ENCODE peak calls at places on chromosomes 3 and 15, in eight cellular contexts. One of them, this sample, is unnamed.
A peak's percentile ranks its signal among the peaks of the same experiment; 100 is the strongest.

GRCh38 chr3:196662711-196663571 is 23.4 kb downstream of the NRROS start:
- DNase-seq in NCI-H1048: no peak
- DNase-seq in stimulated activated CD8-positive, alpha-beta memory T cell treated with anti-CD3 and anti-CD28 coated beads, Interleukin-15, amount 100 ng/mL, for 24 hours: no peak
- DNase-seq in hypothalamus: no peak
- DNase-seq in OCI-LY7: no peak
- DNase-seq in amniotic stem cell: no peak
- DNase-seq in cardiac muscle cell: peak; percentile 64
- DNase-seq in endothelial cell: no peak
- DNase-seq in this sample: no peak

GRCh38 chr15:91866371-91866905 is 12.9 kb downstream of the SLCO3A1 start:
- DNase-seq in NCI-H1048: no peak
- DNase-seq in stimulated activated CD8-positive, alpha-beta memory T cell treated with anti-CD3 and anti-CD28 coated beads, Interleukin-15, amount 100 ng/mL, for 24 hours: no peak
- DNase-seq in hypothalamus: no peak
- DNase-seq in OCI-LY7: no peak
- DNase-seq in amniotic stem cell: no peak
- DNase-seq in cardiac muscle cell: peak; percentile 43
- DNase-seq in endothelial cell: no peak
- DNase-seq in this sample: no peak

GRCh38 chr3:36796896-36797295 is 32.5 kb upstream of the DCLK3 start:
- DNase-seq in NCI-H1048: no peak
- DNase-seq in stimulated activated CD8-positive, alpha-beta memory T cell treated with anti-CD3 and anti-CD28 coated beads, Interleukin-15, amount 100 ng/mL, for 24 hours: no peak
- DNase-seq in hypothalamus: no peak
- DNase-seq in OCI-LY7: no peak
- DNase-seq in amniotic stem cell: no peak
- DNase-seq in cardiac muscle cell: peak; percentile 10
- DNase-seq in endothelial cell: no peak
- DNase-seq in this sample: no peak

GRCh38 chr3:183823963-183824362 is 1.4 kb downstream of the MAP6D1 start:
- DNase-seq in NCI-H1048: no peak
- DNase-seq in stimulated activated CD8-positive, alpha-beta memory T cell treated with anti-CD3 and anti-CD28 coated beads, Interleukin-15, amount 100 ng/mL, for 24 hours: no peak
- DNase-seq in hypothalamus: no peak
- DNase-seq in OCI-LY7: no peak
- DNase-seq in amniotic stem cell: no peak
- DNase-seq in cardiac muscle cell: no peak
- DNase-seq in endothelial cell: no peak
- DNase-seq in this sample: no peak

GRCh38 chr3:42177801-42178150 is 86.6 kb downstream of the TRAK1 start:
- DNase-seq in NCI-H1048: no peak
- DNase-seq in stimulated activated CD8-positive, alpha-beta memory T cell treated with anti-CD3 and anti-CD28 coated beads, Interleukin-15, amount 100 ng/mL, for 24 hours: no peak
- DNase-seq in hypothalamus: no peak
- DNase-seq in OCI-LY7: no peak
- DNase-seq in amniotic stem cell: no peak
- DNase-seq in cardiac muscle cell: no peak
- DNase-seq in endothelial cell: no peak
- DNase-seq in this sample: no peak

GRCh38 chr15:88764448-88764847 is 38.8 kb upstream of the ACAN start:
- DNase-seq in NCI-H1048: no peak
- DNase-seq in stimulated activated CD8-positive, alpha-beta memory T cell treated with anti-CD3 and anti-CD28 coated beads, Interleukin-15, amount 100 ng/mL, for 24 hours: no peak
- DNase-seq in hypothalamus: no peak
- DNase-seq in OCI-LY7: no peak
- DNase-seq in amniotic stem cell: no peak
- DNase-seq in cardiac muscle cell: no peak
- DNase-seq in endothelial cell: no peak
- DNase-seq in this sample: no peak

GRCh38 chr3:174125267-174125844 is 727.8 kb downstream of the NLGN1 start:
- DNase-seq in NCI-H1048: peak; percentile 3
- DNase-seq in stimulated activated CD8-positive, alpha-beta memory T cell treated with anti-CD3 and anti-CD28 coated beads, Interleukin-15, amount 100 ng/mL, for 24 hours: no peak
- DNase-seq in hypothalamus: no peak
- DNase-seq in OCI-LY7: peak; percentile 1
- DNase-seq in amniotic stem cell: no peak
- DNase-seq in cardiac muscle cell: peak; percentile 30
- DNase-seq in endothelial cell: peak; percentile 16
- DNase-seq in this sample: no peak

GRCh38 chr15:35705885-35706590 is 160.1 kb upstream of the DPH6 start:
- DNase-seq in NCI-H1048: no peak
- DNase-seq in stimulated activated CD8-positive, alpha-beta memory T cell treated with anti-CD3 and anti-CD28 coated beads, Interleukin-15, amount 100 ng/mL, for 24 hours: no peak
- DNase-seq in hypothalamus: no peak
- DNase-seq in OCI-LY7: no peak
- DNase-seq in amniotic stem cell: no peak
- DNase-seq in cardiac muscle cell: no peak
- DNase-seq in endothelial cell: no peak
- DNase-seq in this sample: no peak

GRCh38 chr3:190076601-190077444 is 43.9 kb downstream of the P3H2 start:
- DNase-seq in NCI-H1048: no peak
- DNase-seq in stimulated activated CD8-positive, alpha-beta memory T cell treated with anti-CD3 and anti-CD28 coated beads, Interleukin-15, amount 100 ng/mL, for 24 hours: no peak
- DNase-seq in hypothalamus: no peak
- DNase-seq in OCI-LY7: no peak
- DNase-seq in amniotic stem cell: peak; percentile 92
- DNase-seq in cardiac muscle cell: peak; percentile 94
- DNase-seq in endothelial cell: no peak
- DNase-seq in this sample: no peak

GRCh38 chr3:135141092-135141491 is 346.0 kb downstream of the EPHB1 start:
- DNase-seq in NCI-H1048: no peak
- DNase-seq in stimulated activated CD8-positive, alpha-beta memory T cell treated with anti-CD3 and anti-CD28 coated beads, Interleukin-15, amount 100 ng/mL, for 24 hours: no peak
- DNase-seq in hypothalamus: no peak
- DNase-seq in OCI-LY7: no peak
- DNase-seq in amniotic stem cell: no peak
- DNase-seq in cardiac muscle cell: no peak
- DNase-seq in endothelial cell: no peak
- DNase-seq in this sample: no peak

GRCh38 chr3:195385526-195385925 is 57.3 kb downstream of the ACAP2 start:
- DNase-seq in NCI-H1048: no peak
- DNase-seq in stimulated activated CD8-positive, alpha-beta memory T cell treated with anti-CD3 and anti-CD28 coated beads, Interleukin-15, amount 100 ng/mL, for 24 hours: no peak
- DNase-seq in hypothalamus: no peak
- DNase-seq in OCI-LY7: no peak
- DNase-seq in amniotic stem cell: no peak
- DNase-seq in cardiac muscle cell: peak; percentile 61
- DNase-seq in endothelial cell: no peak
- DNase-seq in this sample: no peak

GRCh38 chr15:49428392-49429095 is 5.5 kb downstream of the FGF7 start:
- DNase-seq in NCI-H1048: no peak
- DNase-seq in stimulated activated CD8-positive, alpha-beta memory T cell treated with anti-CD3 and anti-CD28 coated beads, Interleukin-15, amount 100 ng/mL, for 24 hours: no peak
- DNase-seq in hypothalamus: no peak
- DNase-seq in OCI-LY7: no peak
- DNase-seq in amniotic stem cell: no peak
- DNase-seq in cardiac muscle cell: peak; percentile 64
- DNase-seq in endothelial cell: no peak
- DNase-seq in this sample: no peak

GRCh38 chr15:55196011-55196410 is 730 bp downstream of the RSL24D1 start:
- DNase-seq in NCI-H1048: no peak
- DNase-seq in stimulated activated CD8-positive, alpha-beta memory T cell treated with anti-CD3 and anti-CD28 coated beads, Interleukin-15, amount 100 ng/mL, for 24 hours: no peak
- DNase-seq in hypothalamus: no peak
- DNase-seq in OCI-LY7: peak; percentile 24
- DNase-seq in amniotic stem cell: no peak
- DNase-seq in cardiac muscle cell: no peak
- DNase-seq in endothelial cell: no peak
- DNase-seq in this sample: peak; percentile 12

GRCh38 chr3:13492048-13492447 is 11.9 kb downstream of the HDAC11 start:
- DNase-seq in NCI-H1048: no peak
- DNase-seq in stimulated activated CD8-positive, alpha-beta memory T cell treated with anti-CD3 and anti-CD28 coated beads, Interleukin-15, amount 100 ng/mL, for 24 hours: no peak
- DNase-seq in hypothalamus: no peak
- DNase-seq in OCI-LY7: no peak
- DNase-seq in amniotic stem cell: no peak
- DNase-seq in cardiac muscle cell: no peak
- DNase-seq in endothelial cell: no peak
- DNase-seq in this sample: no peak

GRCh38 chr15:81312790-81313543 is 11.0 kb downstream of the STARD5 start:
- DNase-seq in NCI-H1048: no peak
- DNase-seq in stimulated activated CD8-positive, alpha-beta memory T cell treated with anti-CD3 and anti-CD28 coated beads, Interleukin-15, amount 100 ng/mL, for 24 hours: no peak
- DNase-seq in hypothalamus: no peak
- DNase-seq in OCI-LY7: no peak
- DNase-seq in amniotic stem cell: peak; percentile 98
- DNase-seq in cardiac muscle cell: peak; percentile 98
- DNase-seq in endothelial cell: no peak
- DNase-seq in this sample: no peak

GRCh38 chr15:97652700-97653167 is 307.8 kb upstream of the ARRDC4 start:
- DNase-seq in NCI-H1048: no peak
- DNase-seq in stimulated activated CD8-positive, alpha-beta memory T cell treated with anti-CD3 and anti-CD28 coated beads, Interleukin-15, amount 100 ng/mL, for 24 hours: no peak
- DNase-seq in hypothalamus: no peak
- DNase-seq in OCI-LY7: no peak
- DNase-seq in amniotic stem cell: no peak
- DNase-seq in cardiac muscle cell: no peak
- DNase-seq in endothelial cell: peak; percentile 33
- DNase-seq in this sample: no peak

GRCh38 chr15:92123848-92124631 is 269.6 kb upstream of the ST8SIA2 start:
- DNase-seq in NCI-H1048: no peak
- DNase-seq in stimulated activated CD8-positive, alpha-beta memory T cell treated with anti-CD3 and anti-CD28 coated beads, Interleukin-15, amount 100 ng/mL, for 24 hours: no peak
- DNase-seq in hypothalamus: peak; percentile 7
- DNase-seq in OCI-LY7: no peak
- DNase-seq in amniotic stem cell: no peak
- DNase-seq in cardiac muscle cell: no peak
- DNase-seq in endothelial cell: no peak
- DNase-seq in this sample: no peak

GRCh38 chr15:85335193-85335939 is 45.0 kb upstream of the AKAP13 start:
- DNase-seq in NCI-H1048: no peak
- DNase-seq in stimulated activated CD8-positive, alpha-beta memory T cell treated with anti-CD3 and anti-CD28 coated beads, Interleukin-15, amount 100 ng/mL, for 24 hours: no peak
- DNase-seq in hypothalamus: no peak
- DNase-seq in OCI-LY7: no peak
- DNase-seq in amniotic stem cell: no peak
- DNase-seq in cardiac muscle cell: peak; percentile 56
- DNase-seq in endothelial cell: peak; percentile 8
- DNase-seq in this sample: no peak

GRCh38 chr3:134754768-134755559 is 40.1 kb upstream of the EPHB1 start:
- DNase-seq in NCI-H1048: no peak
- DNase-seq in stimulated activated CD8-positive, alpha-beta memory T cell treated with anti-CD3 and anti-CD28 coated beads, Interleukin-15, amount 100 ng/mL, for 24 hours: no peak
- DNase-seq in hypothalamus: peak; percentile 2
- DNase-seq in OCI-LY7: peak; percentile 37
- DNase-seq in amniotic stem cell: peak; percentile 0
- DNase-seq in cardiac muscle cell: peak; percentile 52
- DNase-seq in endothelial cell: peak; percentile 80
- DNase-seq in this sample: no peak

GRCh38 chr3:190673157-190673556 is 159.3 kb downstream of the IL1RAP start:
- DNase-seq in NCI-H1048: no peak
- DNase-seq in stimulated activated CD8-positive, alpha-beta memory T cell treated with anti-CD3 and anti-CD28 coated beads, Interleukin-15, amount 100 ng/mL, for 24 hours: no peak
- DNase-seq in hypothalamus: no peak
- DNase-seq in OCI-LY7: no peak
- DNase-seq in amniotic stem cell: no peak
- DNase-seq in cardiac muscle cell: peak; percentile 18
- DNase-seq in endothelial cell: no peak
- DNase-seq in this sample: no peak

GRCh38 chr3:127547761-127548605 is 42.5 kb downstream of the TPRA1 start:
- DNase-seq in NCI-H1048: no peak
- DNase-seq in stimulated activated CD8-positive, alpha-beta memory T cell treated with anti-CD3 and anti-CD28 coated beads, Interleukin-15, amount 100 ng/mL, for 24 hours: peak; percentile 65
- DNase-seq in hypothalamus: peak; percentile 51
- DNase-seq in OCI-LY7: peak; percentile 72
- DNase-seq in amniotic stem cell: peak; percentile 20
- DNase-seq in cardiac muscle cell: peak; percentile 76
- DNase-seq in endothelial cell: peak; percentile 89
- DNase-seq in this sample: peak; percentile 61

GRCh38 chr3:102136183-102136582 is 286.9 kb downstream of the NFKBIZ start:
- DNase-seq in NCI-H1048: no peak
- DNase-seq in stimulated activated CD8-positive, alpha-beta memory T cell treated with anti-CD3 and anti-CD28 coated beads, Interleukin-15, amount 100 ng/mL, for 24 hours: no peak
- DNase-seq in hypothalamus: no peak
- DNase-seq in OCI-LY7: no peak
- DNase-seq in amniotic stem cell: no peak
- DNase-seq in cardiac muscle cell: no peak
- DNase-seq in endothelial cell: no peak
- DNase-seq in this sample: no peak

GRCh38 chr3:56290376-56290775 is 177.9 kb downstream of the ERC2 start:
- DNase-seq in NCI-H1048: no peak
- DNase-seq in stimulated activated CD8-positive, alpha-beta memory T cell treated with anti-CD3 and anti-CD28 coated beads, Interleukin-15, amount 100 ng/mL, for 24 hours: no peak
- DNase-seq in hypothalamus: no peak
- DNase-seq in OCI-LY7: no peak
- DNase-seq in amniotic stem cell: no peak
- DNase-seq in cardiac muscle cell: no peak
- DNase-seq in endothelial cell: no peak
- DNase-seq in this sample: no peak

GRCh38 chr3:42226470-42227425 is 39.2 kb downstream of the CCK start:
- DNase-seq in NCI-H1048: no peak
- DNase-seq in stimulated activated CD8-positive, alpha-beta memory T cell treated with anti-CD3 and anti-CD28 coated beads, Interleukin-15, amount 100 ng/mL, for 24 hours: no peak
- DNase-seq in hypothalamus: no peak
- DNase-seq in OCI-LY7: peak; percentile 17
- DNase-seq in amniotic stem cell: no peak
- DNase-seq in cardiac muscle cell: no peak
- DNase-seq in endothelial cell: no peak
- DNase-seq in this sample: no peak

GRCh38 chr3:131361464-131362421 is 19.8 kb upstream of the NUDT16 start:
- DNase-seq in NCI-H1048: no peak
- DNase-seq in stimulated activated CD8-positive, alpha-beta memory T cell treated with anti-CD3 and anti-CD28 coated beads, Interleukin-15, amount 100 ng/mL, for 24 hours: no peak
- DNase-seq in hypothalamus: no peak
- DNase-seq in OCI-LY7: no peak
- DNase-seq in amniotic stem cell: no peak
- DNase-seq in cardiac muscle cell: peak; percentile 87
- DNase-seq in endothelial cell: peak; percentile 56
- DNase-seq in this sample: peak; percentile 9

GRCh38 chr3:150073513-150073912 is 102.8 kb upstream of the PFN2 start:
- DNase-seq in NCI-H1048: no peak
- DNase-seq in stimulated activated CD8-positive, alpha-beta memory T cell treated with anti-CD3 and anti-CD28 coated beads, Interleukin-15, amount 100 ng/mL, for 24 hours: no peak
- DNase-seq in hypothalamus: no peak
- DNase-seq in OCI-LY7: no peak
- DNase-seq in amniotic stem cell: no peak
- DNase-seq in cardiac muscle cell: no peak
- DNase-seq in endothelial cell: no peak
- DNase-seq in this sample: no peak

GRCh38 chr15:60390931-60391501 is 6.8 kb downstream of the ANXA2 start:
- DNase-seq in NCI-H1048: no peak
- DNase-seq in stimulated activated CD8-positive, alpha-beta memory T cell treated with anti-CD3 and anti-CD28 coated beads, Interleukin-15, amount 100 ng/mL, for 24 hours: no peak
- DNase-seq in hypothalamus: peak; percentile 38
- DNase-seq in OCI-LY7: no peak
- DNase-seq in amniotic stem cell: peak; percentile 57
- DNase-seq in cardiac muscle cell: peak; percentile 91
- DNase-seq in endothelial cell: no peak
- DNase-seq in this sample: no peak

GRCh38 chr3:54514416-54514815 is 392.1 kb downstream of the CACNA2D3 start:
- DNase-seq in NCI-H1048: no peak
- DNase-seq in stimulated activated CD8-positive, alpha-beta memory T cell treated with anti-CD3 and anti-CD28 coated beads, Interleukin-15, amount 100 ng/mL, for 24 hours: no peak
- DNase-seq in hypothalamus: no peak
- DNase-seq in OCI-LY7: no peak
- DNase-seq in amniotic stem cell: no peak
- DNase-seq in cardiac muscle cell: no peak
- DNase-seq in endothelial cell: no peak
- DNase-seq in this sample: no peak